ENCODE peak calls at places on chromosomes 5 and 9, in eight cellular contexts. One of them, this sample, is unnamed.

GRCh38 chr9:124266139-124266825 is 8.5 kb downstream of the NEK6 start:
- DNase-seq in GM23248: peak; percentile 61
- DNase-seq in left ventricle myocardium inferior: no peak
- DNase-seq in upper lobe of right lung: no peak
- DNase-seq in colonic mucosa: no peak
- DNase-seq in fibroblast of lung: no peak
- DNase-seq in suprapubic skin: no peak
- DNase-seq in dorsolateral prefrontal cortex: no peak
- DNase-seq in this sample: no peak

GRCh38 chr9:38073882-38074281 is 4.9 kb upstream of the SHB start:
- DNase-seq in GM23248: no peak
- DNase-seq in left ventricle myocardium inferior: no peak
- DNase-seq in upper lobe of right lung: no peak
- DNase-seq in colonic mucosa: no peak
- DNase-seq in fibroblast of lung: no peak
- DNase-seq in suprapubic skin: no peak
- DNase-seq in dorsolateral prefrontal cortex: no peak
- DNase-seq in this sample: no peak

GRCh38 chr9:124505006-124505900 is 1.9 kb downstream of the NR5A1 start:
- DNase-seq in GM23248: no peak
- DNase-seq in left ventricle myocardium inferior: no peak
- DNase-seq in upper lobe of right lung: no peak
- DNase-seq in colonic mucosa: no peak
- DNase-seq in fibroblast of lung: no peak
- DNase-seq in suprapubic skin: no peak
- DNase-seq in dorsolateral prefrontal cortex: no peak
- DNase-seq in this sample: no peak

GRCh38 chr5:35345222-35345621 is 114.9 kb upstream of the PRLR start:
- DNase-seq in GM23248: no peak
- DNase-seq in left ventricle myocardium inferior: no peak
- DNase-seq in upper lobe of right lung: no peak
- DNase-seq in colonic mucosa: no peak
- DNase-seq in fibroblast of lung: peak; percentile 4
- DNase-seq in suprapubic skin: no peak
- DNase-seq in dorsolateral prefrontal cortex: no peak
- DNase-seq in this sample: peak; percentile 16

GRCh38 chr5:150137168-150137957 is 18.3 kb downstream of the PDGFRB start:
- DNase-seq in GM23248: peak; percentile 39
- DNase-seq in left ventricle myocardium inferior: no peak
- DNase-seq in upper lobe of right lung: no peak
- DNase-seq in colonic mucosa: no peak
- DNase-seq in fibroblast of lung: no peak
- DNase-seq in suprapubic skin: no peak
- DNase-seq in dorsolateral prefrontal cortex: no peak
- DNase-seq in this sample: no peak

GRCh38 chr9:120557205-120557604 is 22.8 kb downstream of the CDK5RAP2 start:
- DNase-seq in GM23248: no peak
- DNase-seq in left ventricle myocardium inferior: no peak
- DNase-seq in upper lobe of right lung: no peak
- DNase-seq in colonic mucosa: no peak
- DNase-seq in fibroblast of lung: no peak
- DNase-seq in suprapubic skin: no peak
- DNase-seq in dorsolateral prefrontal cortex: no peak
- DNase-seq in this sample: no peak

GRCh38 chr9:81849631-81850259 is 78.5 kb upstream of the SPATA31D4 start:
- DNase-seq in GM23248: no peak
- DNase-seq in left ventricle myocardium inferior: no peak
- DNase-seq in upper lobe of right lung: no peak
- DNase-seq in colonic mucosa: peak; percentile 60
- DNase-seq in fibroblast of lung: no peak
- DNase-seq in suprapubic skin: no peak
- DNase-seq in dorsolateral prefrontal cortex: no peak
- DNase-seq in this sample: no peak

GRCh38 chr5:15948225-15948624 is 231.4 kb downstream of the MARCHF11 start:
- DNase-seq in GM23248: peak; percentile 13
- DNase-seq in left ventricle myocardium inferior: no peak
- DNase-seq in upper lobe of right lung: no peak
- DNase-seq in colonic mucosa: no peak
- DNase-seq in fibroblast of lung: peak; percentile 37
- DNase-seq in suprapubic skin: no peak
- DNase-seq in dorsolateral prefrontal cortex: no peak
- DNase-seq in this sample: no peak

GRCh38 chr9:137163805-137164204 is 6.0 kb downstream of the LRRC26 start:
- DNase-seq in GM23248: no peak
- DNase-seq in left ventricle myocardium inferior: no peak
- DNase-seq in upper lobe of right lung: no peak
- DNase-seq in colonic mucosa: no peak
- DNase-seq in fibroblast of lung: no peak
- DNase-seq in suprapubic skin: no peak
- DNase-seq in dorsolateral prefrontal cortex: no peak
- DNase-seq in this sample: no peak

GRCh38 chr9:137166242-137167112 is 3.4 kb downstream of the LRRC26 start:
- DNase-seq in GM23248: no peak
- DNase-seq in left ventricle myocardium inferior: no peak
- DNase-seq in upper lobe of right lung: no peak
- DNase-seq in colonic mucosa: no peak
- DNase-seq in fibroblast of lung: no peak
- DNase-seq in suprapubic skin: no peak
- DNase-seq in dorsolateral prefrontal cortex: peak; percentile 41
- DNase-seq in this sample: no peak

GRCh38 chr9:137165250-137165836 is 4.5 kb downstream of the LRRC26 start:
- DNase-seq in GM23248: no peak
- DNase-seq in left ventricle myocardium inferior: no peak
- DNase-seq in upper lobe of right lung: no peak
- DNase-seq in colonic mucosa: no peak
- DNase-seq in fibroblast of lung: no peak
- DNase-seq in suprapubic skin: no peak
- DNase-seq in dorsolateral prefrontal cortex: no peak
- DNase-seq in this sample: no peak

GRCh38 chr9:137163101-137163661 is 6.7 kb downstream of the LRRC26 start:
- DNase-seq in GM23248: peak; percentile 53
- DNase-seq in left ventricle myocardium inferior: no peak
- DNase-seq in upper lobe of right lung: no peak
- DNase-seq in colonic mucosa: no peak
- DNase-seq in fibroblast of lung: no peak
- DNase-seq in suprapubic skin: no peak
- DNase-seq in dorsolateral prefrontal cortex: no peak
- DNase-seq in this sample: no peak

DNA sequence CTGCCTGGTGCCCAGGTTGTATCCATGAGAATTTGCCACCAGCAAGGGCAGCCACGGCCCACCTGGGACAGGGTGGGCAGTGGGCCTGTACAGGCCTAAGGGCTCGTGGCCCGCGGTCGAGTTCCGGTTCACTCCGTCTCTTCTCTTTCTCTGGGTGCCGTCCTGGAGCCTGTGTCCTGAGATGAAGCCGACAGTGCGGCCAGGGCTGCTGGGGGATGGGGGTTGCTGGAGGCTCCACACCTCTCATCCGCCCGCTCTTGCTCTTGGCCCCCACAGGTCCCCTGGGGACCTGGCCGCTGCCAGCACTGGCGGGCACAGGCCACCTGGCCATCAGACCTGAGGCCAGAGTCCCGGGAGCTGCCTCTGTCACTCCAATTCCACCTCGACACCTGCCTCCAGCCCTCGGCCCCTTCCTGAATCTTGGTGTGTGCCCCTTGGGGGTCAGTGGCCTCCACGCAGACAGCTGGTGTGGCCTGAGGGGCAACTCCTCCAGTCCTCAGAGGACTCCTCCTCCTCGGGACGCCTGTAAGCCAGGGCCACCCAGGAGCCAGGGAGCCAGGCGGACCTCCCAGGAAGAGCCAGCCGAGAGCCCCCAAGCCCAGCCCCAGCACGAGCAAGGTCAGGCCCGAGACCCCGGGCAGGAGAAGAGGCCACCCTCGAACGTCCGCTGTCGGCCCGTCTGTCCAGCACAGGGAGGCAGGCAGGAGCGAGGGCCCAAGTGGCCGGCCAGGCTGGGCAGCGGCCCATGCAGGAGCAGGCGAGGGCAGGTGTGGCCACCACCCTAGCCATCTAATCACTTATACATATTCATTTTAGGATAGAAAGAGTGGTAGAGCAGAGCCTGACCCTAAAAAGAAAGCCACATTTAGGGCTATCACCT is 5.2 kb downstream of the LRRC26 start:
- DNase-seq in GM23248: no peak
- DNase-seq in left ventricle myocardium inferior: no peak
- DNase-seq in upper lobe of right lung: no peak
- DNase-seq in colonic mucosa: no peak
- DNase-seq in fibroblast of lung: no peak
- DNase-seq in suprapubic skin: no peak
- DNase-seq in dorsolateral prefrontal cortex: no peak
- DNase-seq in this sample: no peak
- H3K27ac ChIP-seq in GM23248: no peak overlapping the region
- H3K27ac ChIP-seq in left ventricle myocardium inferior: no peak overlapping the region
- H3K27ac ChIP-seq in upper lobe of right lung: no peak overlapping the region
- H3K27ac ChIP-seq in colonic mucosa: no peak overlapping the region
- H3K27ac ChIP-seq in fibroblast of lung: no peak overlapping the region
- H3K27ac ChIP-seq in suprapubic skin: no peak overlapping the region
- H3K27ac ChIP-seq in dorsolateral prefrontal cortex: no peak overlapping the region
- H3K27ac ChIP-seq in this sample: no peak overlapping the region

DNA sequence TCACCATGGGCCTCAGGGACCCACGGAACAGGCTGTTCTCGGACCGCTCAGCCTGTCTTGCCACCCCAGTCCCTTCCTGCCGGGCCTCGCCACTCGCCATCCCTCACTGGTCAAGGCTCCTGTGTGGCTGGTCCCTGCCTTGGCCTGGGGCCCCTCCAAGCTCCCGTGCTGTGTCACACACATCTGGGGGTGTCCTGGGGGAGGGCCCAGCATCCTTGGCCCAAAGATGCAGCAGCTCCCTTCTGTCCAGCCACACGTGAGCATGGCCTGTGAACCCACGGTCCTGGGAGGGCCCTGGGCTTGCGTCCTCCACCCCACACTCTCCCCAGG is 425 bp upstream of the EGFL7 start:
- DNase-seq in GM23248: no peak
- DNase-seq in left ventricle myocardium inferior: no peak
- DNase-seq in upper lobe of right lung: peak; percentile 62
- DNase-seq in colonic mucosa: no peak
- DNase-seq in fibroblast of lung: no peak
- DNase-seq in suprapubic skin: no peak
- DNase-seq in dorsolateral prefrontal cortex: no peak
- DNase-seq in this sample: no peak
- H3K27me3 ChIP-seq in GM23248: peaks cover 16% of the 10 kb centered on the region
- H3K27me3 ChIP-seq in left ventricle myocardium inferior: peaks cover 30% of the 10 kb centered on the region
- H3K27me3 ChIP-seq in upper lobe of right lung: peaks cover 41% of the 10 kb centered on the region
- H3K27me3 ChIP-seq in colonic mucosa: peaks cover 61% of the 10 kb centered on the region
- H3K27me3 ChIP-seq in fibroblast of lung: peaks cover 13% of the 10 kb centered on the region
- H3K27me3 ChIP-seq in suprapubic skin: peaks cover 52% of the 10 kb centered on the region
- H3K27me3 ChIP-seq in dorsolateral prefrontal cortex: no peaks in the 10 kb centered on the region
- H3K27me3 ChIP-seq in this sample: peaks cover 9% of the 10 kb centered on the region

GRCh38 chr5:6582507-6583048 is 50.3 kb downstream of the NSUN2 start:
- DNase-seq in GM23248: no peak
- DNase-seq in left ventricle myocardium inferior: no peak
- DNase-seq in upper lobe of right lung: no peak
- DNase-seq in colonic mucosa: no peak
- DNase-seq in fibroblast of lung: no peak
- DNase-seq in suprapubic skin: no peak
- DNase-seq in dorsolateral prefrontal cortex: no peak
- DNase-seq in this sample: peak; percentile 14
- H3K4me3 ChIP-seq in GM23248: peak overlapping the region; percentile 35
- H3K4me3 ChIP-seq in left ventricle myocardium inferior: peak overlapping the region; percentile 68
- H3K4me3 ChIP-seq in upper lobe of right lung: peak overlapping the region; percentile 37
- H3K4me3 ChIP-seq in colonic mucosa: peak overlapping the region; percentile 20
- H3K4me3 ChIP-seq in fibroblast of lung: no peak overlapping the region
- H3K4me3 ChIP-seq in suprapubic skin: peak overlapping the region; percentile 44
- H3K4me3 ChIP-seq in dorsolateral prefrontal cortex: peak overlapping the region; percentile 62
- H3K4me3 ChIP-seq in this sample: peak overlapping the region; percentile 37

GRCh38 chr5:111480346-111480745 is 32.0 kb downstream of the STARD4 start:
- DNase-seq in GM23248: no peak
- DNase-seq in left ventricle myocardium inferior: no peak
- DNase-seq in upper lobe of right lung: no peak
- DNase-seq in colonic mucosa: no peak
- DNase-seq in fibroblast of lung: no peak
- DNase-seq in suprapubic skin: no peak
- DNase-seq in dorsolateral prefrontal cortex: no peak
- DNase-seq in this sample: no peak
- H3K27ac ChIP-seq in GM23248: no peak overlapping the region
- H3K27ac ChIP-seq in left ventricle myocardium inferior: no peak overlapping the region
- H3K27ac ChIP-seq in upper lobe of right lung: no peak overlapping the region
- H3K27ac ChIP-seq in colonic mucosa: no peak overlapping the region
- H3K27ac ChIP-seq in fibroblast of lung: no peak overlapping the region
- H3K27ac ChIP-seq in suprapubic skin: no peak overlapping the region
- H3K27ac ChIP-seq in dorsolateral prefrontal cortex: no peak overlapping the region
- H3K27ac ChIP-seq in this sample: no peak overlapping the region

GRCh38 chr5:179153341-179153901 is 93.2 kb downstream of the ZNF354C start:
- DNase-seq in GM23248: no peak
- DNase-seq in left ventricle myocardium inferior: no peak
- DNase-seq in upper lobe of right lung: peak; percentile 52
- DNase-seq in colonic mucosa: no peak
- DNase-seq in fibroblast of lung: no peak
- DNase-seq in suprapubic skin: peak; percentile 58
- DNase-seq in dorsolateral prefrontal cortex: no peak
- DNase-seq in this sample: no peak
- H3K27me3 ChIP-seq in GM23248: no peaks in the 10 kb centered on the region
- H3K27me3 ChIP-seq in left ventricle myocardium inferior: peaks cover 31% of the 10 kb centered on the region
- H3K27me3 ChIP-seq in upper lobe of right lung: no peaks in the 10 kb centered on the region
- H3K27me3 ChIP-seq in colonic mucosa: no peaks in the 10 kb centered on the region
- H3K27me3 ChIP-seq in fibroblast of lung: no peaks in the 10 kb centered on the region
- H3K27me3 ChIP-seq in suprapubic skin: peaks cover 2% of the 10 kb centered on the region
- H3K27me3 ChIP-seq in dorsolateral prefrontal cortex: no peaks in the 10 kb centered on the region
- H3K27me3 ChIP-seq in this sample: no peaks in the 10 kb centered on the region

DNA sequence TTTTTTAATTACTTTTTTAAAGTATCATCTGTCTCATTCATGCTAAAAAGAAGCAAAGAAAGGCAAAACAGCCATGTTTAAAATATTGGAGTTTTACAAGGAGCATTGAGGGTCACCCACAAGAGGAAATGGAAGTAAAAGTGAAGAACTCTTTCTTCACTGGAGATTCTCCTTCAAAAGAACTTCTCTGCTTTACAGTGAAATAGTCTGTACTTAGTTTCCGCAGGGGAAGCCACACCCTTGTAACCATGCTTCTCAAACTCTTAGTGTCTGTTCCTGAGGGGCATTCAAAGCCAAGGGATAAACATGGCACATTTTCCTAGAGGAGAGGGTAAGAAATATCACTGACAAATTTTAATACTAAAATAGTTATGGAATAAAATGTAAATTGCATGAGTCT is 8.6 kb downstream of the C9orf72 start:
- DNase-seq in GM23248: no peak
- DNase-seq in left ventricle myocardium inferior: no peak
- DNase-seq in upper lobe of right lung: no peak
- DNase-seq in colonic mucosa: no peak
- DNase-seq in fibroblast of lung: no peak
- DNase-seq in suprapubic skin: no peak
- DNase-seq in dorsolateral prefrontal cortex: no peak
- DNase-seq in this sample: no peak
- H3K4me3 ChIP-seq in GM23248: no peak overlapping the region
- H3K4me3 ChIP-seq in left ventricle myocardium inferior: no peak overlapping the region
- H3K4me3 ChIP-seq in upper lobe of right lung: no peak overlapping the region
- H3K4me3 ChIP-seq in colonic mucosa: no peak overlapping the region
- H3K4me3 ChIP-seq in fibroblast of lung: no peak overlapping the region
- H3K4me3 ChIP-seq in suprapubic skin: no peak overlapping the region
- H3K4me3 ChIP-seq in dorsolateral prefrontal cortex: no peak overlapping the region
- H3K4me3 ChIP-seq in this sample: no peak overlapping the region

GRCh38 chr5:140607031-140607430 is 25.9 kb downstream of the CD14 start:
- DNase-seq in GM23248: peak; percentile 17
- DNase-seq in left ventricle myocardium inferior: no peak
- DNase-seq in upper lobe of right lung: no peak
- DNase-seq in colonic mucosa: no peak
- DNase-seq in fibroblast of lung: peak; percentile 61
- DNase-seq in suprapubic skin: no peak
- DNase-seq in dorsolateral prefrontal cortex: no peak
- DNase-seq in this sample: peak; percentile 41
- H3K27ac ChIP-seq in GM23248: no peak overlapping the region
- H3K27ac ChIP-seq in left ventricle myocardium inferior: no peak overlapping the region
- H3K27ac ChIP-seq in upper lobe of right lung: no peak overlapping the region
- H3K27ac ChIP-seq in colonic mucosa: no peak overlapping the region
- H3K27ac ChIP-seq in fibroblast of lung: no peak overlapping the region
- H3K27ac ChIP-seq in suprapubic skin: no peak overlapping the region
- H3K27ac ChIP-seq in dorsolateral prefrontal cortex: no peak overlapping the region
- H3K27ac ChIP-seq in this sample: no peak overlapping the region